ENCODE peak calls at places on chromosomes 11 and 22, in eight cellular contexts. V is hippocampal formation; J is germinal center; T is T-helper 1 cell; H is progenitor cell of endocrine pancreas; F is T-helper 2 cell; Z is PC-3; I is naive thymus-derived CD4-positive, alpha-beta T cell. G is an unnamed sample.

GRCh38 chr11:132032555-132032954 is 662.1 kb downstream of the NTM start:
- DNase-seq in I (no peak), Z (no peak), V (no peak), H (no peak), T (no peak), F (no peak), J (no peak), G (no peak)

GRCh38 chr11:131511794-131512193 is 141.4 kb downstream of the NTM start:
- DNase-seq in Z (peak), H (peak), F (no peak), I (no peak), J (peak), T (no peak), V (no peak), G (no peak)

GRCh38 chr11:48047616-48048015 is 67.3 kb downstream of the PTPRJ start:
- DNase-seq in T (no peak), H (no peak), F (no peak), I (no peak), Z (no peak), J (no peak), V (no peak), G (no peak)

GRCh38 chr11:113234888-113235287 is 79.5 kb upstream of the TTC12 start:
- DNase-seq in H (no peak), J (no peak), T (no peak), F (no peak), I (no peak), V (peak), Z (no peak), G (no peak)

GRCh38 chr11:133175111-133175510 is 357.2 kb downstream of the OPCML start:
- DNase-seq in T (no peak), F (no peak), V (no peak), J (no peak), I (no peak), H (no peak), Z (no peak), G (no peak)

GRCh38 chr22:29003975-29004646 is 57.5 kb downstream of the C22orf31 start:
- DNase-seq in Z (peak), T (no peak), I (no peak), J (no peak), V (no peak), F (no peak), H (no peak), G (no peak)

GRCh38 chr11:12792590-12792989 is 118.4 kb downstream of the TEAD1 start:
- DNase-seq in J (no peak), I (no peak), V (no peak), H (no peak), T (no peak), Z (peak), F (no peak), G (no peak)

GRCh38 chr11:14127679-14128078 is 165.2 kb downstream of the SPON1 start:
- DNase-seq in H (no peak), F (no peak), J (no peak), V (no peak), I (no peak), T (no peak), Z (no peak), G (no peak)

GRCh38 chr22:47165338-47165931 is 403.0 kb downstream of the TBC1D22A start:
- DNase-seq in I (no peak), V (no peak), F (no peak), J (no peak), H (no peak), Z (no peak), T (no peak), G (peak)

GRCh38 chr11:1442163-1442562 is 44.4 kb downstream of the MOB2 start:
- DNase-seq in I (no peak), H (no peak), V (no peak), Z (no peak), T (no peak), J (no peak), F (no peak), G (no peak)

GRCh38 chr11:102225689-102226562 is 91.4 kb upstream of the BIRC3 start:
- DNase-seq in F (no peak), H (no peak), I (no peak), T (no peak), V (no peak), J (no peak), Z (peak), G (no peak)

GRCh38 chr11:43419460-43419859 is 60.7 kb downstream of the TTC17 start:
- DNase-seq in T (peak), H (no peak), Z (peak), J (peak), V (no peak), F (no peak), I (no peak), G (no peak)

GRCh38 chr11:73229321-73230275 is 11.5 kb downstream of the P2RY2 start:
- DNase-seq in I (no peak), Z (no peak), J (no peak), H (no peak), T (no peak), F (no peak), V (no peak), G (no peak)

GRCh38 chr22:24831678-24832077 is 25.7 kb downstream of the SGSM1 start:
- DNase-seq in I (no peak), H (no peak), F (no peak), T (no peak), V (no peak), Z (no peak), J (no peak), G (no peak)

GRCh38 chr11:113274708-113275582 is 39.4 kb upstream of the TTC12 start:
- DNase-seq in T (no peak), V (peak), H (no peak), F (no peak), I (no peak), Z (peak), J (no peak), G (no peak)

G was measured in psoas muscle.